ENCODE peak calls at places on chromosomes 6 and 20, in ten cellular contexts. One of them, this sample, is unnamed.

GRCh38 chr20:23641936-23642751 is 4.4 kb upstream of the CST3 start:
- DNase-seq in fibroblast of lung: peak
- DNase-seq in lower leg skin: no peak
- DNase-seq in small intestine: no peak
- DNase-seq in A549: no peak
- DNase-seq in fibroblast of the aortic adventitia: peak
- DNase-seq in cardiac fibroblast: peak
- DNase-seq in CD4-positive, CD25-positive, alpha-beta regulatory T cell: no peak
- DNase-seq in dorsolateral prefrontal cortex: no peak
- DNase-seq in CD8-positive, alpha-beta T cell: no peak
- DNase-seq in this sample: peak

GRCh38 chr20:33287884-33288283 is 4.9 kb downstream of the BPIFB1 start:
- DNase-seq in fibroblast of lung: no peak
- DNase-seq in lower leg skin: no peak
- DNase-seq in small intestine: no peak
- DNase-seq in A549: no peak
- DNase-seq in fibroblast of the aortic adventitia: no peak
- DNase-seq in cardiac fibroblast: no peak
- DNase-seq in CD4-positive, CD25-positive, alpha-beta regulatory T cell: no peak
- DNase-seq in dorsolateral prefrontal cortex: no peak
- DNase-seq in CD8-positive, alpha-beta T cell: no peak
- DNase-seq in this sample: no peak

GRCh38 chr6:116840091-116840490 is 11.2 kb upstream of the GPRC6A start:
- DNase-seq in fibroblast of lung: peak
- DNase-seq in lower leg skin: no peak
- DNase-seq in small intestine: no peak
- DNase-seq in A549: no peak
- DNase-seq in fibroblast of the aortic adventitia: no peak
- DNase-seq in cardiac fibroblast: no peak
- DNase-seq in CD4-positive, CD25-positive, alpha-beta regulatory T cell: no peak
- DNase-seq in dorsolateral prefrontal cortex: no peak
- DNase-seq in CD8-positive, alpha-beta T cell: no peak
- DNase-seq in this sample: peak

GRCh38 chr6:152948150-152948768 is 34.6 kb downstream of the FBXO5 start:
- DNase-seq in fibroblast of lung: peak
- DNase-seq in lower leg skin: no peak
- DNase-seq in small intestine: peak
- DNase-seq in A549: peak
- DNase-seq in fibroblast of the aortic adventitia: peak
- DNase-seq in cardiac fibroblast: peak
- DNase-seq in CD4-positive, CD25-positive, alpha-beta regulatory T cell: no peak
- DNase-seq in dorsolateral prefrontal cortex: peak
- DNase-seq in CD8-positive, alpha-beta T cell: no peak
- DNase-seq in this sample: peak

GRCh38 chr6:14719273-14719672 is 526.6 kb upstream of the JARID2 start:
- DNase-seq in fibroblast of lung: no peak
- DNase-seq in lower leg skin: no peak
- DNase-seq in small intestine: no peak
- DNase-seq in A549: no peak
- DNase-seq in fibroblast of the aortic adventitia: no peak
- DNase-seq in cardiac fibroblast: no peak
- DNase-seq in CD4-positive, CD25-positive, alpha-beta regulatory T cell: no peak
- DNase-seq in dorsolateral prefrontal cortex: no peak
- DNase-seq in CD8-positive, alpha-beta T cell: no peak
- DNase-seq in this sample: no peak

GRCh38 chr20:9353180-9353915 is 161.0 kb upstream of the LAMP5 start:
- DNase-seq in fibroblast of lung: no peak
- DNase-seq in lower leg skin: no peak
- DNase-seq in small intestine: peak
- DNase-seq in A549: no peak
- DNase-seq in fibroblast of the aortic adventitia: no peak
- DNase-seq in cardiac fibroblast: no peak
- DNase-seq in CD4-positive, CD25-positive, alpha-beta regulatory T cell: no peak
- DNase-seq in dorsolateral prefrontal cortex: no peak
- DNase-seq in CD8-positive, alpha-beta T cell: no peak
- DNase-seq in this sample: no peak

GRCh38 chr6:70413829-70414494 is 654 bp downstream of the FAM135A start:
- DNase-seq in fibroblast of lung: peak
- DNase-seq in lower leg skin: peak
- DNase-seq in small intestine: no peak
- DNase-seq in A549: peak
- DNase-seq in fibroblast of the aortic adventitia: peak
- DNase-seq in cardiac fibroblast: peak
- DNase-seq in CD4-positive, CD25-positive, alpha-beta regulatory T cell: no peak
- DNase-seq in dorsolateral prefrontal cortex: peak
- DNase-seq in CD8-positive, alpha-beta T cell: no peak
- DNase-seq in this sample: no peak

GRCh38 chr6:11410539-11411307 is 126.8 kb upstream of the TMEM170B start:
- DNase-seq in fibroblast of lung: no peak
- DNase-seq in lower leg skin: no peak
- DNase-seq in small intestine: peak
- DNase-seq in A549: no peak
- DNase-seq in fibroblast of the aortic adventitia: no peak
- DNase-seq in cardiac fibroblast: no peak
- DNase-seq in CD4-positive, CD25-positive, alpha-beta regulatory T cell: no peak
- DNase-seq in dorsolateral prefrontal cortex: no peak
- DNase-seq in CD8-positive, alpha-beta T cell: no peak
- DNase-seq in this sample: no peak

GRCh38 chr20:20369353-20370086 is 1.6 kb downstream of the INSM1 start:
- DNase-seq in fibroblast of lung: no peak
- DNase-seq in lower leg skin: no peak
- DNase-seq in small intestine: peak
- DNase-seq in A549: peak
- DNase-seq in fibroblast of the aortic adventitia: no peak
- DNase-seq in cardiac fibroblast: no peak
- DNase-seq in CD4-positive, CD25-positive, alpha-beta regulatory T cell: no peak
- DNase-seq in dorsolateral prefrontal cortex: peak
- DNase-seq in CD8-positive, alpha-beta T cell: no peak
- DNase-seq in this sample: no peak

GRCh38 chr20:38628580-38629470 is 27.2 kb downstream of the ARHGAP40 start:
- DNase-seq in fibroblast of lung: no peak
- DNase-seq in lower leg skin: no peak
- DNase-seq in small intestine: no peak
- DNase-seq in A549: no peak
- DNase-seq in fibroblast of the aortic adventitia: no peak
- DNase-seq in cardiac fibroblast: no peak
- DNase-seq in CD4-positive, CD25-positive, alpha-beta regulatory T cell: no peak
- DNase-seq in dorsolateral prefrontal cortex: no peak
- DNase-seq in CD8-positive, alpha-beta T cell: no peak
- DNase-seq in this sample: no peak

GRCh38 chr20:63974402-63975200 is 4.8 kb downstream of the SAMD10 start:
- DNase-seq in fibroblast of lung: no peak
- DNase-seq in lower leg skin: peak
- DNase-seq in small intestine: no peak
- DNase-seq in A549: peak
- DNase-seq in fibroblast of the aortic adventitia: peak
- DNase-seq in cardiac fibroblast: no peak
- DNase-seq in CD4-positive, CD25-positive, alpha-beta regulatory T cell: no peak
- DNase-seq in dorsolateral prefrontal cortex: peak
- DNase-seq in CD8-positive, alpha-beta T cell: no peak
- DNase-seq in this sample: no peak

GRCh38 chr20:63973636-63974401 is 4.1 kb upstream of the ZNF512B start:
- DNase-seq in fibroblast of lung: peak
- DNase-seq in lower leg skin: peak
- DNase-seq in small intestine: peak
- DNase-seq in A549: peak
- DNase-seq in fibroblast of the aortic adventitia: peak
- DNase-seq in cardiac fibroblast: peak
- DNase-seq in CD4-positive, CD25-positive, alpha-beta regulatory T cell: peak
- DNase-seq in dorsolateral prefrontal cortex: peak
- DNase-seq in CD8-positive, alpha-beta T cell: peak
- DNase-seq in this sample: no peak

GRCh38 chr20:63972312-63973159 is 2.8 kb upstream of the ZNF512B start:
- DNase-seq in fibroblast of lung: no peak
- DNase-seq in lower leg skin: peak
- DNase-seq in small intestine: no peak
- DNase-seq in A549: no peak
- DNase-seq in fibroblast of the aortic adventitia: no peak
- DNase-seq in cardiac fibroblast: no peak
- DNase-seq in CD4-positive, CD25-positive, alpha-beta regulatory T cell: no peak
- DNase-seq in dorsolateral prefrontal cortex: no peak
- DNase-seq in CD8-positive, alpha-beta T cell: no peak
- DNase-seq in this sample: no peak

GRCh38 chr20:63970714-63971431 is 1.1 kb upstream of the ZNF512B start:
- DNase-seq in fibroblast of lung: no peak
- DNase-seq in lower leg skin: no peak
- DNase-seq in small intestine: no peak
- DNase-seq in A549: no peak
- DNase-seq in fibroblast of the aortic adventitia: no peak
- DNase-seq in cardiac fibroblast: no peak
- DNase-seq in CD4-positive, CD25-positive, alpha-beta regulatory T cell: no peak
- DNase-seq in dorsolateral prefrontal cortex: no peak
- DNase-seq in CD8-positive, alpha-beta T cell: no peak
- DNase-seq in this sample: no peak

DNA sequence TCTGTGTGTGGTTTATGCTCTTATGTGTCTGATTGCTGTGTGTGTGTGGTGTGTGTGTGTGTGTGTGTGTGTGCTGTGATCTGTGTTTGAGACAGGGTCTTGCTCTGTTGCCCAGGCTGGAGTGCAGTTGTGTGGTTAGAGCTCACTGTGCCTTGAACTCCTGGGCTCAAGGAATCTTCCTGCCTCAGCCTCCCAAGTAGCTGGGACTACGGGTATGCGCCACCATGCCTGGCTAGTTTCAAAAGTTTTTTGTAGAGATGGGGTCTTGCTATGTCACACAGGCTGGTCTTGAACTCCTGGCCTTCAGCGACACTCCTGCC is 3.4 kb upstream of the ZNF512B start:
- DNase-seq in fibroblast of lung: no peak
- DNase-seq in lower leg skin: no peak
- DNase-seq in small intestine: no peak
- DNase-seq in A549: no peak
- DNase-seq in fibroblast of the aortic adventitia: no peak
- DNase-seq in cardiac fibroblast: no peak
- DNase-seq in CD4-positive, CD25-positive, alpha-beta regulatory T cell: no peak
- DNase-seq in dorsolateral prefrontal cortex: no peak
- DNase-seq in CD8-positive, alpha-beta T cell: no peak
- DNase-seq in this sample: no peak
- H3K4me3 ChIP-seq in fibroblast of lung: no peak
- H3K4me3 ChIP-seq in lower leg skin: no peak
- H3K4me3 ChIP-seq in small intestine: no peak
- H3K4me3 ChIP-seq in A549: no peak
- H3K4me3 ChIP-seq in fibroblast of the aortic adventitia: no peak
- H3K4me3 ChIP-seq in cardiac fibroblast: no peak
- H3K4me3 ChIP-seq in CD4-positive, CD25-positive, alpha-beta regulatory T cell: no peak
- H3K4me3 ChIP-seq in dorsolateral prefrontal cortex: no peak
- H3K4me3 ChIP-seq in CD8-positive, alpha-beta T cell: no peak
- H3K4me3 ChIP-seq in this sample: no peak

GRCh38 chr6:31825553-31825952 is 2.0 kb upstream of the HSPA1B start:
- DNase-seq in fibroblast of lung: no peak
- DNase-seq in lower leg skin: no peak
- DNase-seq in small intestine: no peak
- DNase-seq in A549: no peak
- DNase-seq in fibroblast of the aortic adventitia: no peak
- DNase-seq in cardiac fibroblast: no peak
- DNase-seq in CD4-positive, CD25-positive, alpha-beta regulatory T cell: no peak
- DNase-seq in dorsolateral prefrontal cortex: no peak
- DNase-seq in CD8-positive, alpha-beta T cell: no peak
- DNase-seq in this sample: no peak
- H3K4me3 ChIP-seq in fibroblast of lung: no peak
- H3K4me3 ChIP-seq in lower leg skin: no peak
- H3K4me3 ChIP-seq in small intestine: no peak
- H3K4me3 ChIP-seq in A549: no peak
- H3K4me3 ChIP-seq in fibroblast of the aortic adventitia: no peak
- H3K4me3 ChIP-seq in cardiac fibroblast: no peak
- H3K4me3 ChIP-seq in CD4-positive, CD25-positive, alpha-beta regulatory T cell: no peak
- H3K4me3 ChIP-seq in dorsolateral prefrontal cortex: no peak
- H3K4me3 ChIP-seq in CD8-positive, alpha-beta T cell: no peak
- H3K4me3 ChIP-seq in this sample: no peak

DNA sequence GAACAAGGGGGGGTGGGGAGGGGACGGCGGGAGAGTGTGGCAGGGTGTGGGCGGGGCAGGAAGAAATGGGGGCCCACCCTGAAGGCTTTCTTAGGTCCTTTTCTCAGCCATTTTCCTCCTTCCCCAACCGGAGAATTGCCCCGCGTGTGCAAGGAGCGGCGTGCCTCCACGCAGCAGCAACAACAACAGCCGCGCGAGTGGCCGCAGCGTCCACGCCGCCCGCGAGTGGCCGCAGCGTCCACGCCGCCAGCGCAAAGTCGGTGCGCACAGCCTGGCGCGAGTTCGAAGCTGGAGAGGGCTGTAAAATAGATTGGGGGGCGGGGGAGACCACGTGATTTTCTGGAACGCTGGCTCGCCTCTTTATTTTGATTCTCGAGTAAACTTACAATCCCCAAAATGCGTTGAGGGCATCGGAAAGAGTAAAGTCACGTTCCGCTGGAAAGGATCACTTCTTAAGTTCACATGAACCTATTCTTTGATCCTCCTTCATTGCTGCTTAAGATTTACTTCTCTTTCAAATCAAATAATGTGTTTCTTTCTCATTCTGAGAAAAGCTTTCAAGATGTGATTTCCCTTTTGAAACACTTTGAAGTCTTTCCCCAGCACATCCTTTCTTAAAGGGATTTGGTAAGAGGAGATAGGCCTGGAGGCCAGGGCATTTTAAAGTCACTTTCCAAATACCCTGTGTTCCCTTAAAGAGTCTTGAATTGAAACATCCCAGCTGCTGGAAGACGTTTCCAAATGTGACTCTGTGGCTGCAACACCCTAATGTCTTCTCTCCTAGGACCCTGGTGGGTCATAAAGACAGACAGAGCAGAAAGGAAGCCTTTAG is 66.7 kb upstream of the ZNF217 start:
- DNase-seq in fibroblast of lung: no peak
- DNase-seq in lower leg skin: peak
- DNase-seq in small intestine: peak
- DNase-seq in A549: no peak
- DNase-seq in fibroblast of the aortic adventitia: peak
- DNase-seq in cardiac fibroblast: peak
- DNase-seq in CD4-positive, CD25-positive, alpha-beta regulatory T cell: peak
- DNase-seq in dorsolateral prefrontal cortex: no peak
- DNase-seq in CD8-positive, alpha-beta T cell: peak
- DNase-seq in this sample: no peak
- H3K4me3 ChIP-seq in fibroblast of lung: peak
- H3K4me3 ChIP-seq in lower leg skin: peak
- H3K4me3 ChIP-seq in small intestine: peak
- H3K4me3 ChIP-seq in A549: peak
- H3K4me3 ChIP-seq in fibroblast of the aortic adventitia: peak
- H3K4me3 ChIP-seq in cardiac fibroblast: no peak
- H3K4me3 ChIP-seq in CD4-positive, CD25-positive, alpha-beta regulatory T cell: peak
- H3K4me3 ChIP-seq in dorsolateral prefrontal cortex: peak
- H3K4me3 ChIP-seq in CD8-positive, alpha-beta T cell: peak
- H3K4me3 ChIP-seq in this sample: peak

GRCh38 chr6:136012198-136012884 is 160.8 kb downstream of the PDE7B start:
- DNase-seq in fibroblast of lung: peak
- DNase-seq in lower leg skin: no peak
- DNase-seq in small intestine: no peak
- DNase-seq in A549: no peak
- DNase-seq in fibroblast of the aortic adventitia: peak
- DNase-seq in cardiac fibroblast: peak
- DNase-seq in CD4-positive, CD25-positive, alpha-beta regulatory T cell: no peak
- DNase-seq in dorsolateral prefrontal cortex: no peak
- DNase-seq in CD8-positive, alpha-beta T cell: no peak
- DNase-seq in this sample: peak
- H3K4me3 ChIP-seq in fibroblast of lung: no peak
- H3K4me3 ChIP-seq in lower leg skin: no peak
- H3K4me3 ChIP-seq in small intestine: no peak
- H3K4me3 ChIP-seq in A549: no peak
- H3K4me3 ChIP-seq in fibroblast of the aortic adventitia: peak
- H3K4me3 ChIP-seq in cardiac fibroblast: no peak
- H3K4me3 ChIP-seq in CD4-positive, CD25-positive, alpha-beta regulatory T cell: no peak
- H3K4me3 ChIP-seq in dorsolateral prefrontal cortex: no peak
- H3K4me3 ChIP-seq in CD8-positive, alpha-beta T cell: no peak
- H3K4me3 ChIP-seq in this sample: peak

This sample was measured in skeletal muscle cell.